ENCODE peak calls at places on chromosome 10, in five cellular contexts. Z, E, K, Q and U are unnamed samples.

GRCh38 chr10:19168584-19168983 is 120.0 kb downstream of the MALRD1 start:
- DNase-seq in Z (peak), Q (no peak), K (no peak), E (no peak), U (no peak)

GRCh38 chr10:57979986-57980385 is 287.7 kb downstream of the IPMK start:
- DNase-seq in Q (no peak), K (no peak), Z (no peak), E (no peak), U (no peak)

GRCh38 chr10:34528320-34528719 is 286.8 kb downstream of the PARD3 start:
- DNase-seq in Q (no peak), Z (peak), K (peak), E (no peak), U (no peak)

GRCh38 chr10:98516352-98516751 is 69.6 kb upstream of the HPS1 start:
- DNase-seq in Z (no peak), E (no peak), K (no peak), Q (no peak), U (no peak)

GRCh38 chr10:15141136-15142067 is 27.1 kb downstream of the NMT2 start:
- DNase-seq in Z (peak), E (peak), K (no peak), Q (no peak), U (peak)

GRCh38 chr10:114557854-114558253 is 100.2 kb downstream of the ABLIM1 start:
- DNase-seq in K (no peak), Q (no peak), Z (no peak), E (no peak), U (no peak)

GRCh38 chr10:63702107-63702506 is 180.9 kb downstream of the REEP3 start:
- DNase-seq in K (no peak), E (no peak), Z (no peak), Q (no peak), U (no peak)

GRCh38 chr10:125626671-125627070 is 56.3 kb downstream of the TEX36 start:
- DNase-seq in Z (no peak), E (no peak), K (no peak), Q (no peak), U (no peak)

GRCh38 chr10:69088801-69089501 is 1.0 kb downstream of the SRGN start:
- DNase-seq in K (no peak), Q (peak), Z (no peak), E (no peak), U (no peak)

GRCh38 chr10:79242620-79243152 is 104.6 kb upstream of the PPIF start:
- DNase-seq in E (peak), Q (no peak), Z (no peak), K (no peak), U (peak)

GRCh38 chr10:93294004-93294403 is 188.1 kb downstream of the MYOF start:
- DNase-seq in E (no peak), Z (no peak), Q (no peak), K (no peak), U (no peak)

GRCh38 chr10:57338823-57339558 is 928.7 kb downstream of the IPMK start:
- DNase-seq in K (no peak), E (no peak), Z (peak), Q (peak), U (peak)

GRCh38 chr10:88557659-88558058 is 25.5 kb downstream of the RNLS start:
- DNase-seq in Z (no peak), E (no peak), Q (no peak), K (no peak), U (no peak)

GRCh38 chr10:85043207-85043606 is 714.8 kb downstream of the CCSER2 start:
- DNase-seq in Q (no peak), K (no peak), Z (no peak), E (no peak), U (no peak)

GRCh38 chr10:484925-485661 is 204.4 kb downstream of the DIP2C start:
- DNase-seq in Q (no peak), Z (no peak), K (no peak), E (no peak), U (peak)

GRCh38 chr10:66183028-66183427 is 742.8 kb upstream of the LRRTM3 start:
- DNase-seq in Q (no peak), K (no peak), Z (no peak), E (no peak), U (no peak)

GRCh38 chr10:119761106-119761505 is 35.3 kb downstream of the INPP5F start:
- DNase-seq in Z (no peak), E (no peak), K (no peak), Q (no peak), U (no peak)

GRCh38 chr10:68721673-68721963 is 579 bp downstream of the CCAR1 start:
- DNase-seq in K (no peak), E (no peak), Z (no peak), Q (no peak), U (no peak)

GRCh38 chr10:78875331-78875877 is 193.4 kb upstream of the ZMIZ1 start:
- DNase-seq in E (no peak), Z (no peak), Q (no peak), K (peak), U (no peak)

GRCh38 chr10:4807803-4808507 is 18.1 kb upstream of the AKR1E2 start:
- DNase-seq in E (no peak), K (no peak), Z (peak), Q (no peak), U (no peak)

GRCh38 chr10:106320078-106320477 is 844.4 kb downstream of the SORCS1 start:
- DNase-seq in Q (no peak), K (no peak), E (no peak), Z (no peak), U (no peak)

GRCh38 chr10:70908426-70909296 is 20.3 kb upstream of the PCBD1 start:
- DNase-seq in Q (no peak), E (no peak), K (no peak), Z (no peak), U (no peak)

GRCh38 chr10:100728928-100729876 is 16.2 kb upstream of the PAX2 start:
- DNase-seq in Q (peak), E (no peak), K (no peak), Z (peak), U (no peak)

GRCh38 chr10:49359349-49360231 is 36.3 kb downstream of the DRGX start:
- DNase-seq in K (no peak), E (no peak), Q (no peak), Z (peak), U (no peak)

GRCh38 chr10:116364808-116365207 is 40.6 kb downstream of the CCDC172 start:
- DNase-seq in K (no peak), Q (no peak), Z (no peak), E (no peak), U (no peak)

GRCh38 chr10:43878386-43878785 is 229.7 kb upstream of the ZNF32 start:
- DNase-seq in Z (no peak), E (no peak), Q (no peak), K (no peak), U (no peak)

GRCh38 chr10:111128331-111129167 is 51.7 kb downstream of the ADRA2A start:
- DNase-seq in K (no peak), E (no peak), Q (peak), Z (no peak), U (no peak)

GRCh38 chr10:47261121-47261520 is 38.9 kb upstream of the GDF10 start:
- DNase-seq in K (no peak), Q (no peak), Z (no peak), E (peak), U (peak)

GRCh38 chr10:3271385-3272115 is 99.0 kb upstream of the PITRM1 start:
- DNase-seq in Z (no peak), Q (no peak), K (no peak), E (no peak), U (no peak)
- TF ChIP-seq TAF1 in Z (no peak), Q (no peak), K (no peak), E (no peak), U (no peak)

DNA sequence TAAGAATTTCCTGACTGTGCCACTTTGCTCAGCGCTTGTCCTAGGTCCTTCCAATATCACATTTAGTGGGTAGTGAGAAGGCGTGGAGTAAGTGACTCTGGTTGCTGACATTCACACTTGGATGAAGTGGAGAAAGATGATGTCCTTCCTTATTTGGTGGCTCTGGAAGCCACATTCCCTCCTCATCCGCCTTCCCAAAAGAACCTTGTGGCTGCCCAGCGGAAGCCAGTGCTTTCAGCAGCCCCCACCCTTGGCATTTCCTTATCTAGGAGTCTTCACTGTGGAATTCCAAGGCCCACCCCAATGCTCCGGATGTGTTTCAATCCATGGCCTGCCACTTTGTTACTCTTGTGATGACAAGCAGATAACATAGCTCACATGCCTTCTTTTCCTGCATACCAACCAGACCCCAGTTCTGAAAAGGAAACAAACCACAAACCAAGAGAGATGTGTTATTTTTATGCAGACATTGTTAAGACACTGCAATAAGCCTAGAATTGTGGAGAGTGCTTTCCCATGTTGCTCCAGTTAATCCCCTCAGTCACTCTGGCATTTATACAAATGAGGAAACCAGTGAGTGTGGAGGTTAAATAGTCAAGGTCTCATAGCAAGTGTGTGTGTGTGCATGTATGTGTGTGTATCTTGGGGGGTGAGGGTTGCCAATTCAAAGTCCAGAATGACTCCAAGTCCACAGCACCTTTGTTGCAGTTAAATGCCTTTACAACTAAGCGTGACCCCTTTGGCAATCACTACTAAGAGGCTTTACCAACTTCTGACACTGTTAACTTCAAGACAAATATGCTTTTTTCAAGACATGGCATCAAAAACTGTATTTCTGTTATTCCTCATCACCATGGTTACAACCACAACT is 10.3 kb upstream of the ANKRD1 start:
- DNase-seq in K (peak), Z (peak), Q (no peak), E (no peak), U (no peak)
- TF ChIP-seq POLR2A in K (no peak), Z (peak), Q (no peak), E (no peak), U (no peak)

GRCh38 chr10:73248259-73248724 is 1.2 kb upstream of the DNAJC9 start:
- DNase-seq in Z (no peak), K (no peak), E (no peak), Q (no peak), U (no peak)

GRCh38 chr10:73251683-73252444 is 580 bp downstream of the MRPS16 start:
- DNase-seq in E (no peak), K (no peak), Q (no peak), Z (peak), U (no peak)

GRCh38 chr10:73252445-73253225 is at the start of gene MRPS16:
- DNase-seq in Z (peak), K (peak), Q (peak), E (peak), U (peak)

GRCh38 chr10:73247509-73248258 is 629 bp upstream of the DNAJC9 start:
- DNase-seq in K (no peak), E (no peak), Z (no peak), Q (no peak), U (no peak)

GRCh38 chr10:73253226-73253557 is 748 bp upstream of the MRPS16 start:
- DNase-seq in Q (no peak), E (peak), Z (peak), K (no peak), U (peak)
- TF ChIP-seq TAF1 in Q (no peak), E (no peak), Z (no peak), K (no peak), U (no peak)

DNA sequence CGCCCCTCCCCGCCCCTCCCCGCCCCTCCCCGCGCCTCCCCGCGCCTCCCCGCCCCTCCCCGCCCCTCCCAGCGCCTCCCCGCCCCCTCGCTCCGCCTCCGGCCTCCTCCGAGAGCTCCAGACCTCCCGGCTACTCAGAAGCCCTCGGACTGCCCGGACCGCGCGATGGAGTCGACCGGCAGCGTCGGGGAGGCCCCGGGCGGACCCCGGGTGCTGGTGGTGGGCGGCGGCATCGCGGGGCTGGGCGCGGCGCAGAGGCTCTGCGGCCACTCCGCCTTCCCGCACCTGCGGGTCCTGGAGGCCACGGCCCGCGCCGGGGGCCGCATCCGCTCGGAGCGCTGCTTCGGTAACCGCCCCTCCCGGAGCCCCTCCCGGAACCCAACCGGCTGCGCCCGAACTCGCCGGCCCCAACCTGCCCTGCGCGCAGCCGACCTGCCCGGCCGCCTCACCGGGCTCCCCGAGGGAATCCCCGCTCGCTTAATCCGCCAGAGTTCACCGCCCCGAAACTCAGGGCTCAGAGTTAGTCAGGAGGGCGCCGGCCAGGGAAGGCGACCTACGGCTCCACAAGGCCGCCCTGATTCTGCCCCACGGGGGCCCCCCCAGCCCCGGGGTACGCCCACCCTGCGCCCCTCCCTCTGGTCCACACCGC is at the start of gene PAOX:
- DNase-seq in Q (peak), E (peak), K (no peak), Z (no peak), U (peak)
- TF ChIP-seq POLR2A in Q (no peak), E (peak), K (no peak), Z (no peak), U (no peak)

DNA sequence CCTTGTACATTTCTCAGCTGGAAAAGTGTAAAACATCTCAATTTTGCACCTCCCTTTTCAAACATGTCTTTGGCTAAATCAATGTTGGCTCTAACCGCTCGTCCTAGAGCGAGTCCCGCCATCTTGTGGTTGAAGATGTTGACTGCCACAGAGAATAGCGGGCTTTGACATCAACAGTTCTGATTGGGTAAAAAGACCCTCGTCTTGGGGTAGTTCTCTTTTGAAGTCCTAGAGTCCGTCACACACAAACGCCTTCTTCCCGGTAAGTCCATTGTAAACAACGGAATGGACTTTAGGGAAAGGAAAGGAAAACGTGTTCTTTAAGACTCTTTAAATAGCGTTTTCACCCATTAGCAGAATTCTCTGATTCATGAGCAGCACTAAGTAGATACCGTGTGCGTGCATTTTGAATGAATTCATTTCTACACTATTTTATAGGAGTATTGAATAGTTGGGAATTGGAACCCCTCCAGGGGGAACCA is 454 bp upstream of the RPP30 start:
- DNase-seq in Z (peak), Q (peak), E (no peak), K (no peak), U (no peak)
- TF ChIP-seq TAF1 in Z (no peak), Q (no peak), E (no peak), K (peak), U (no peak)